ENCODE peak calls at places on chromosomes 3 and 15, in five cellular contexts. One of them, this sample, is unnamed.

GRCh38 chr3:132457301-132457700 is 40.0 kb downstream of the DNAJC13 start:
- DNase-seq in stimulated activated naive B cell treated with anti-CD40 and anti-IgM and Interleukin-4, amounts not matched to agents 10 μg/mL and 1 μg/mL and 100 μg/mL, for 72 hours: no peak
- DNase-seq in CD8-positive, alpha-beta memory T cell: no peak
- DNase-seq in NCI-H2029 treated with DMSO at 0.1 percent for 48 hours: no peak
- DNase-seq in nucleus accumbens: no peak
- DNase-seq in this sample: no peak

GRCh38 chr3:46154300-46154699 is 53.8 kb downstream of the CCR1 start:
- DNase-seq in CD8-positive, alpha-beta memory T cell: no peak
- DNase-seq in stimulated activated naive B cell treated with anti-CD40 and anti-IgM and Interleukin-4, amounts not matched to agents 10 μg/mL and 1 μg/mL and 100 μg/mL, for 72 hours: no peak
- DNase-seq in NCI-H2029 treated with DMSO at 0.1 percent for 48 hours: no peak
- DNase-seq in nucleus accumbens: no peak
- DNase-seq in this sample: no peak

GRCh38 chr15:22810033-22810734 is 23.7 kb downstream of the NIPA1 start:
- DNase-seq in nucleus accumbens: no peak
- DNase-seq in stimulated activated naive B cell treated with anti-CD40 and anti-IgM and Interleukin-4, amounts not matched to agents 10 μg/mL and 1 μg/mL and 100 μg/mL, for 72 hours: peak; percentile 19
- DNase-seq in NCI-H2029 treated with DMSO at 0.1 percent for 48 hours: no peak
- DNase-seq in CD8-positive, alpha-beta memory T cell: no peak
- DNase-seq in this sample: no peak

GRCh38 chr15:98546325-98546724 is 102.0 kb upstream of the IGF1R start:
- DNase-seq in nucleus accumbens: no peak
- DNase-seq in stimulated activated naive B cell treated with anti-CD40 and anti-IgM and Interleukin-4, amounts not matched to agents 10 μg/mL and 1 μg/mL and 100 μg/mL, for 72 hours: no peak
- DNase-seq in CD8-positive, alpha-beta memory T cell: no peak
- DNase-seq in NCI-H2029 treated with DMSO at 0.1 percent for 48 hours: no peak
- DNase-seq in this sample: no peak

GRCh38 chr15:73325191-73325980 is 43.4 kb downstream of the HCN4 start:
- DNase-seq in stimulated activated naive B cell treated with anti-CD40 and anti-IgM and Interleukin-4, amounts not matched to agents 10 μg/mL and 1 μg/mL and 100 μg/mL, for 72 hours: peak; percentile 15
- DNase-seq in nucleus accumbens: no peak
- DNase-seq in CD8-positive, alpha-beta memory T cell: no peak
- DNase-seq in NCI-H2029 treated with DMSO at 0.1 percent for 48 hours: no peak
- DNase-seq in this sample: no peak

GRCh38 chr3:47370887-47371697 is 9.7 kb upstream of the PTPN23 start:
- DNase-seq in nucleus accumbens: no peak
- DNase-seq in CD8-positive, alpha-beta memory T cell: no peak
- DNase-seq in NCI-H2029 treated with DMSO at 0.1 percent for 48 hours: no peak
- DNase-seq in stimulated activated naive B cell treated with anti-CD40 and anti-IgM and Interleukin-4, amounts not matched to agents 10 μg/mL and 1 μg/mL and 100 μg/mL, for 72 hours: no peak
- DNase-seq in this sample: no peak

GRCh38 chr15:78930577-78931388 is 14.1 kb downstream of the CTSH start:
- DNase-seq in NCI-H2029 treated with DMSO at 0.1 percent for 48 hours: no peak
- DNase-seq in CD8-positive, alpha-beta memory T cell: no peak
- DNase-seq in stimulated activated naive B cell treated with anti-CD40 and anti-IgM and Interleukin-4, amounts not matched to agents 10 μg/mL and 1 μg/mL and 100 μg/mL, for 72 hours: no peak
- DNase-seq in nucleus accumbens: no peak
- DNase-seq in this sample: no peak

GRCh38 chr3:68876112-68876713 is 56.1 kb downstream of the TAFA4 start:
- DNase-seq in stimulated activated naive B cell treated with anti-CD40 and anti-IgM and Interleukin-4, amounts not matched to agents 10 μg/mL and 1 μg/mL and 100 μg/mL, for 72 hours: peak; percentile 4
- DNase-seq in nucleus accumbens: no peak
- DNase-seq in NCI-H2029 treated with DMSO at 0.1 percent for 48 hours: peak; percentile 30
- DNase-seq in CD8-positive, alpha-beta memory T cell: no peak
- DNase-seq in this sample: no peak

GRCh38 chr3:15630646-15631350 is 29.3 kb downstream of the BTD start:
- DNase-seq in CD8-positive, alpha-beta memory T cell: no peak
- DNase-seq in stimulated activated naive B cell treated with anti-CD40 and anti-IgM and Interleukin-4, amounts not matched to agents 10 μg/mL and 1 μg/mL and 100 μg/mL, for 72 hours: no peak
- DNase-seq in NCI-H2029 treated with DMSO at 0.1 percent for 48 hours: no peak
- DNase-seq in nucleus accumbens: no peak
- DNase-seq in this sample: no peak